ENCODE peak calls at places on chromosomes 12 and 14, in seven cellular contexts. B is substantia nigra, E is renal cortical epithelial cell, Y is RKO, W is RWPE1, Z is endothelial cell, J is NCI-H510A treated with DMSO at 0.1 percent for 48 hours. O is an unnamed sample.

GRCh38 chr14:99524804-99525698 is 43.8 kb downstream of the CCNK start:
- DNase-seq in B (no peak), E (peak), Y (no peak), W (peak), Z (no peak), J (no peak), O (no peak)

GRCh38 chr12:114626-115211 is 48.2 kb downstream of the IQSEC3 start:
- DNase-seq in B (no peak), E (no peak), Y (no peak), W (no peak), Z (no peak), J (no peak), O (no peak)

GRCh38 chr14:98958048-98959031 is 313.7 kb downstream of the BCL11B start:
- DNase-seq in B (no peak), E (no peak), Y (no peak), W (no peak), Z (no peak), J (peak), O (no peak)

GRCh38 chr12:6374781-6375150 is 597 bp downstream of the SCNN1A start:
- DNase-seq in B (no peak), E (no peak), Y (no peak), W (no peak), Z (no peak), J (no peak), O (no peak)

GRCh38 chr14:67313153-67313552 is 46.5 kb downstream of the ATP6V1D start:
- DNase-seq in B (no peak), E (no peak), Y (no peak), W (no peak), Z (no peak), J (peak), O (no peak)

GRCh38 chr12:47123730-47124129 is 44.0 kb upstream of the AMIGO2 start:
- DNase-seq in B (no peak), E (no peak), Y (no peak), W (no peak), Z (no peak), J (no peak), O (no peak)

GRCh38 chr12:19273482-19274330 is 144.2 kb downstream of the PLEKHA5 start:
- DNase-seq in B (no peak), E (peak), Y (peak), W (peak), Z (no peak), J (peak), O (peak)

GRCh38 chr14:32077081-32078029 is at the start of gene ARHGAP5:
- DNase-seq in B (peak), E (no peak), Y (no peak), W (peak), Z (peak), J (peak), O (peak)

GRCh38 chr14:91415794-91416743 is 1.6 kb downstream of the CCDC88C start:
- DNase-seq in B (no peak), E (peak), Y (peak), W (peak), Z (no peak), J (peak), O (no peak)

GRCh38 chr12:5921966-5922365 is 23.1 kb downstream of the ANO2 start:
- DNase-seq in B (no peak), E (no peak), Y (no peak), W (no peak), Z (no peak), J (no peak), O (no peak)

GRCh38 chr12:121232977-121233627 is 23.2 kb downstream of the P2RX4 start:
- DNase-seq in B (no peak), E (no peak), Y (no peak), W (no peak), Z (no peak), J (no peak), O (no peak)

GRCh38 chr14:61421212-61421923 is 100.0 kb downstream of the PRKCH start:
- DNase-seq in B (no peak), E (no peak), Y (no peak), W (no peak), Z (no peak), J (no peak), O (no peak)

GRCh38 chr12:50195832-50196231 is 28.7 kb upstream of the CERS5 start:
- DNase-seq in B (no peak), E (no peak), Y (no peak), W (no peak), Z (no peak), J (no peak), O (peak)

GRCh38 chr14:83559721-83560120 is 1970.2 kb upstream of the FLRT2 start:
- DNase-seq in B (no peak), E (no peak), Y (no peak), W (no peak), Z (no peak), J (no peak), O (no peak)

GRCh38 chr12:124938606-124939427 is 24.4 kb upstream of the UBC start:
- DNase-seq in B (no peak), E (peak), Y (peak), W (peak), Z (peak), J (no peak), O (no peak)

GRCh38 chr12:43776498-43776897 is 17.7 kb downstream of the IRAK4 start:
- DNase-seq in B (no peak), E (peak), Y (peak), W (peak), Z (no peak), J (no peak), O (no peak)

GRCh38 chr12:123364532-123365140 is at the start of gene SBNO1:
- DNase-seq in B (no peak), E (no peak), Y (peak), W (peak), Z (peak), J (peak), O (peak)

GRCh38 chr12:75270157-75270556 is 60.0 kb downstream of the CAPS2 start:
- DNase-seq in B (no peak), E (no peak), Y (no peak), W (peak), Z (no peak), J (no peak), O (no peak)

GRCh38 chr12:88325076-88325827 is 183.1 kb downstream of the TMTC3 start:
- DNase-seq in B (no peak), E (peak), Y (peak), W (peak), Z (no peak), J (no peak), O (no peak)

GRCh38 chr14:67270354-67270753 is 29.1 kb downstream of the PALS1 start:
- DNase-seq in B (no peak), E (peak), Y (no peak), W (no peak), Z (no peak), J (no peak), O (no peak)

GRCh38 chr14:61493239-61493638 is 171.9 kb downstream of the PRKCH start:
- DNase-seq in B (no peak), E (peak), Y (no peak), W (peak), Z (no peak), J (no peak), O (no peak)

GRCh38 chr12:70664463-70664862 is 27.2 kb upstream of the PTPRB start:
- DNase-seq in B (no peak), E (peak), Y (no peak), W (no peak), Z (no peak), J (no peak), O (no peak)

O was measured in NCI-H2029 treated with DMSO at 0.1 percent for 48 hours.